ENCODE peak calls at places on chromosomes 3 and 15, in eight cellular contexts. U, T, Y, I, S, V, O and N are unnamed samples. For H4K20me1, the result is how much of the 10 kb centered on the place peaks cover.

GRCh38 chr3:181533811-181534210 is 177.9 kb upstream of the SOX2 start:
- DNase-seq in T (no peak), Y (no peak), S (peak), I (no peak), V (no peak), O (no peak), U (no peak), N (no peak)

GRCh38 chr3:99808163-99808794 is 9.4 kb upstream of the CMSS1 start:
- DNase-seq in O (peak), U (peak), I (no peak), T (peak), V (peak), Y (peak), S (peak), N (peak)

GRCh38 chr3:4493931-4494806 is 1.0 kb downstream of the ITPR1 start:
- DNase-seq in Y (no peak), O (peak), I (no peak), V (no peak), U (peak), T (peak), S (peak), N (peak)

GRCh38 chr3:15007681-15008141 is 57.4 kb downstream of the MRPS25 start:
- DNase-seq in O (no peak), I (no peak), V (no peak), Y (no peak), S (no peak), T (peak), U (no peak), N (no peak)

GRCh38 chr3:37770938-37771918 is 90.5 kb upstream of the CTDSPL start:
- DNase-seq in I (no peak), O (no peak), U (no peak), V (no peak), T (no peak), S (no peak), Y (no peak), N (no peak)

GRCh38 chr3:12180218-12180617 is 21.5 kb upstream of the TIMP4 start:
- DNase-seq in U (no peak), T (peak), O (no peak), Y (no peak), S (no peak), I (no peak), V (peak), N (no peak)

GRCh38 chr3:94349310-94349848 is 286.5 kb downstream of the NSUN3 start:
- DNase-seq in Y (no peak), O (no peak), V (no peak), S (peak), T (no peak), U (no peak), I (no peak), N (no peak)

GRCh38 chr3:31204026-31204795 is 309.8 kb upstream of the GADL1 start:
- DNase-seq in Y (no peak), U (no peak), O (no peak), S (no peak), V (no peak), T (no peak), I (no peak), N (no peak)

GRCh38 chr15:99708563-99708962 is 24.7 kb downstream of the LYSMD4 start:
- DNase-seq in T (peak), Y (no peak), V (peak), U (no peak), S (no peak), I (no peak), O (peak), N (no peak)

GRCh38 chr3:3998140-3998977 is 199.1 kb downstream of the LRRN1 start:
- DNase-seq in S (peak), I (peak), Y (peak), O (peak), V (peak), T (peak), U (peak), N (peak)

GRCh38 chr3:149717391-149718056 is 34.8 kb downstream of the COMMD2 start:
- DNase-seq in I (no peak), O (peak), Y (peak), S (peak), V (peak), U (peak), T (peak), N (peak)

GRCh38 chr15:42069496-42070275 is 24.7 kb downstream of the PLA2G4D start:
- DNase-seq in I (no peak), S (no peak), U (no peak), T (no peak), O (no peak), V (no peak), Y (no peak), N (no peak)

GRCh38 chr3:179671709-179672337 is 19.0 kb downstream of the USP13 start:
- DNase-seq in V (no peak), I (no peak), Y (no peak), U (no peak), T (no peak), S (no peak), O (peak), N (no peak)

GRCh38 chr3:179347108-179347382 is 464 bp upstream of the MFN1 start:
- DNase-seq in Y (no peak), V (no peak), S (no peak), U (no peak), I (no peak), T (no peak), O (no peak), N (no peak)

GRCh38 chr15:49045691-49046112 is 544 bp downstream of the SECISBP2L start:
- DNase-seq in U (no peak), V (no peak), I (peak), O (peak), S (peak), Y (peak), T (peak), N (peak)

GRCh38 chr3:114879059-114880031 is 267.7 kb downstream of the ZBTB20 start:
- DNase-seq in Y (no peak), U (no peak), O (no peak), V (peak), I (peak), S (no peak), T (peak), N (no peak)

GRCh38 chr3:78204977-78205376 is 1165.1 kb downstream of the ROBO2 start:
- DNase-seq in U (no peak), I (no peak), O (peak), Y (no peak), T (peak), S (peak), V (no peak), N (no peak)

GRCh38 chr3:192940129-192940528 is 22.5 kb upstream of the MB21D2 start:
- DNase-seq in I (no peak), V (no peak), T (peak), U (no peak), S (no peak), Y (no peak), O (no peak), N (no peak)

GRCh38 chr3:190909908-190910307 is 47.4 kb upstream of the GMNC start:
- DNase-seq in S (no peak), V (no peak), U (no peak), O (no peak), I (no peak), T (no peak), Y (no peak), N (no peak)

GRCh38 chr3:109994853-109995252 is 657.5 kb upstream of the DPPA4 start:
- DNase-seq in Y (no peak), S (no peak), U (no peak), T (no peak), V (peak), I (no peak), O (no peak), N (no peak)

GRCh38 chr15:96585634-96586386 is 255.3 kb downstream of the NR2F2 start:
- DNase-seq in Y (no peak), T (peak), I (no peak), O (no peak), U (no peak), S (peak), V (no peak), N (no peak)

GRCh38 chr3:192819001-192819569 is 91.7 kb upstream of the FGF12 start:
- DNase-seq in U (no peak), S (no peak), V (peak), I (peak), T (peak), O (peak), Y (no peak), N (no peak)

GRCh38 chr3:23999012-23999641 is 54.0 kb downstream of the NR1D2 start:
- DNase-seq in U (peak), T (peak), I (no peak), Y (peak), S (peak), O (peak), V (peak), N (peak)

GRCh38 chr15:92385096-92385495 is 8.6 kb upstream of the ST8SIA2 start:
- DNase-seq in U (no peak), I (no peak), O (no peak), S (no peak), T (peak), V (no peak), Y (no peak), N (no peak)

GRCh38 chr15:95174880-95175279 is 943.5 kb downstream of the MCTP2 start:
- DNase-seq in V (no peak), T (peak), S (no peak), I (no peak), U (no peak), O (no peak), Y (no peak), N (no peak)

GRCh38 chr3:177358085-177358967 is 161.0 kb upstream of the TBL1XR1 start:
- DNase-seq in O (peak), I (peak), U (peak), V (peak), S (peak), Y (peak), T (peak), N (peak)
- H2AFZ ChIP-seq in O (peak), I (peak), U (peak), V (no peak), S (no peak), Y (peak), T (peak), N (peak)

DNA sequence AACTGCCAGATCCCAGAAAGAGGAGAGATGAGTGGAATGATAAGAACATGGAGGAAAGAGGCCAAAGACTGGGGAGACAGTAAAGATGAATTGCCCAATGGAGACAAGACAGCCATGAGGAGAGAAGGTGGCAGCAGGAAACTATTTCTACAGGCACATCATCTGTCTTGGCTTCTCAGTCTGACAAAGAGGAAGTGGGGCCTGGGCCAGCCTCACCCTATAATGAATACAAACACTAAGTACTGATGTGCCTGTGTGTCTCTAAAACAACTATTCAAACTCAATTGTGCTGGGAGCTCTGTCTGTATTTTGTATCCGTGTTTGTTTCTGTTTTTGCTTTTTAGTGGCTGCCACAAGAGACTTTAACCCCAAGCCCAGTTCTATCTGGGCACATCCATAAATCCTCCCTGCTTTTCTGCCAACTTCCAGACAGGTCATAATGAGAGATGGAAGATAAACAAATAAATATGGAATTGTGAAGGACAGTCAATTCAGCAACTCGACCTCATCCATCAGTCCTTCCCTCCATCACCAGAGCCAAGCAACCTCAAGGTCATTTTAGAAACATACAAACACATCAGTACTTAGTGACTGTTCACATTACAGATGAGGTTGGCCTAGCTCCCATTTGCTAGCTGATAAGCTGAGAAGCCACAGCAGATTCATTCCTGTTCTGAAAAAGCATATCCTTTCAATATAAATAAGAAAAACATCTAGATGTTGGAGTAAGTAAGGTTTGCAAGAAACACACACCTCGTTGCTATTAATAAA is 116.7 kb downstream of the CADPS start:
- DNase-seq in U (no peak), T (no peak), O (no peak), Y (no peak), I (no peak), V (no peak), S (no peak), N (peak)
- H4K20me1 ChIP-seq in U (under half), T (under half), O (under half), Y (under half), I (under half), V (under half), S (under half), N (under half)

GRCh38 chr15:66770518-66771350 is 68.7 kb downstream of the SMAD6 start:
- DNase-seq in V (no peak), T (no peak), S (no peak), O (peak), I (no peak), U (no peak), Y (no peak), N (no peak)
- H3K27ac ChIP-seq in V (peak), T (no peak), S (peak), O (peak), I (no peak), U (no peak), Y (no peak), N (no peak)

GRCh38 chr3:39005295-39005694 is 46.4 kb downstream of the SCN11A start:
- DNase-seq in S (no peak), T (no peak), U (no peak), I (no peak), O (no peak), Y (no peak), V (no peak), N (no peak)
- H2AFZ ChIP-seq in S (peak), T (no peak), U (no peak), I (no peak), O (no peak), Y (no peak), V (no peak), N (no peak)

DNA sequence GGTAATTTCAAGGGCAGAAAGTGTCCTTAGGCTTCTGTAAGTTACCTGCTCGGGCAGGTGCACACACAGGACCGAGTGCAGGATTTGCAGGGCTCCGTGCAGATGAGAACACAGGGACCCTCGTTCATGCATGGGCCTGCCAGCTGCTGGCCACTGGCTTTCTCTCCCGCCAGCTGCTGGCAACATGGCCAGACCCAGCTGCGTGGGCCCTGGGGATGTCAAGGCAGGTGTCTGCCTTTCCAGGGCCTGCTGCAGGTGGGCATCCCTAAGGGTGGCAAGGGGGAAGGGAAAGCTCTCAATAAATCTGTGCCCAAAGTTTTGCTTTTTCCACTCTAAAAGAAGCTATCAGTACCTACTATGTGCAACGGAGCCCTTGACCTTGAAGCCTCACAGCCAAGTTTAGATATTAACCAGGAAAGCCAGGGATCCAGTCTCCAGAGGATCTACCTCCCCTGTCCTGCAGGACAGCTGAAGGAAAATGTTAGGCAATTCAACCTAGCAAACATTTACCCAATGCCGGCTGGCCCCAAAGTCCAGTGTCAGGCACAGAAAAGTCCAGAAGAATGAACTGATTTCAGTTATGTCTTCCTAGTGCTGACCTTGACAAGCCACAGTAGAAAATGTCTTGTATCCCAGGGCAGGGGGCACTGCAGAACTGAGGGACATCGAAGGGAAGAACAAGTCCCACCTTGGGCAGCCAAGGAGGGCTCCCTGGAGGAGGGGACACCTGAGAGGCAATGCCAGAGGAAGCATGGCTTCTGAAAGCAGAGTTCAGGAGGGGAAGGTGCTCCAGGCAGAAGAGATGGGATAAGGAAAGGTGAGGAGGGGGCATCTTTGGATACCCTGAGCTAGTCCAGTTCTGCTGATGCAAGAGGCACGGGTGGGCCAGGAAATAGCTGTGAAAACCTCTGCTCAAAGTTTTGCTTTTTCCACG is 26.4 kb downstream of the NUP210 start:
- DNase-seq in U (no peak), I (no peak), Y (no peak), O (peak), T (no peak), S (no peak), V (no peak), N (no peak)
- H4K20me1 ChIP-seq in U (under half), I (under half), Y (under half), O (under half), T (under half), S (under half), V (under half), N (under half)

GRCh38 chr15:70494529-70494860 is 268.9 kb downstream of the UACA start:
- DNase-seq in S (no peak), U (no peak), V (no peak), O (no peak), T (no peak), I (no peak), Y (no peak), N (peak)
- H3K27ac ChIP-seq in S (no peak), U (no peak), V (peak), O (peak), T (peak), I (no peak), Y (no peak), N (peak)

GRCh38 chr3:102180291-102180931 is 254.4 kb upstream of the ZPLD1 start:
- DNase-seq in U (no peak), Y (no peak), O (peak), S (no peak), T (peak), V (no peak), I (no peak), N (no peak)
- H2AFZ ChIP-seq in U (no peak), Y (no peak), O (no peak), S (no peak), T (peak), V (no peak), I (peak), N (no peak)